ENCODE peak calls at places on chromosome 15, in nine cellular contexts. P is endothelial cell of umbilical vein; O is AG10803; D is cardiac fibroblast; Y is HFFc6; E is sigmoid colon; V is HFF-Myc; R is activated CD8-positive, alpha-beta T cell treated with anti-CD3 and anti-CD28 coated beads for 36 hours; L is heart left ventricle. S is an unnamed sample.

GRCh38 chr15:68387288-68388143 is 44.4 kb downstream of the ITGA11 start:
- DNase-seq in P (no peak), O (no peak), D (no peak), Y (no peak), E (peak; percentile 33), V (no peak), R (no peak), L (no peak), S (no peak)

GRCh38 chr15:22786868-22787698 is 639 bp downstream of the NIPA1 start:
- DNase-seq in P (peak; percentile 37), O (peak; percentile 15), D (no peak), Y (no peak), E (no peak), V (no peak), R (peak; percentile 26), L (peak; percentile 28), S (no peak)

GRCh38 chr15:72342385-72342784 is 22.4 kb upstream of the CELF6 start:
- DNase-seq in P (peak; percentile 31), O (no peak), D (peak; percentile 17), Y (no peak), E (no peak), V (no peak), R (peak; percentile 62), L (no peak), S (no peak)

GRCh38 chr15:57477736-57478522 is 101.6 kb downstream of the CGNL1 start:
- DNase-seq in P (no peak), O (no peak), D (no peak), Y (no peak), E (no peak), V (no peak), R (no peak), L (no peak), S (no peak)

GRCh38 chr15:73368301-73369072 is at the start of gene HCN4:
- DNase-seq in P (no peak), O (no peak), D (no peak), Y (no peak), E (no peak), V (no peak), R (no peak), L (peak; percentile 39), S (no peak)

GRCh38 chr15:76196949-76197315 is 114.3 kb downstream of the ETFA start:
- DNase-seq in P (no peak), O (no peak), D (no peak), Y (no peak), E (peak; percentile 92), V (no peak), R (no peak), L (peak; percentile 58), S (peak; percentile 56)

GRCh38 chr15:55499158-55499557 is 8.9 kb downstream of the DNAAF4 start:
- DNase-seq in P (no peak), O (no peak), D (no peak), Y (no peak), E (no peak), V (no peak), R (no peak), L (no peak), S (no peak)

GRCh38 chr15:70165811-70166284 is 68.1 kb upstream of the TLE3 start:
- DNase-seq in P (peak; percentile 46), O (peak; percentile 17), D (peak; percentile 29), Y (no peak), E (peak; percentile 90), V (no peak), R (no peak), L (peak; percentile 92), S (peak; percentile 56)

GRCh38 chr15:42102646-42103235 is 8.4 kb upstream of the PLA2G4D start:
- DNase-seq in P (peak; percentile 28), O (peak; percentile 36), D (peak; percentile 50), Y (no peak), E (no peak), V (no peak), R (no peak), L (no peak), S (no peak)

GRCh38 chr15:70126382-70126781 is 28.7 kb upstream of the TLE3 start:
- DNase-seq in P (no peak), O (no peak), D (no peak), Y (no peak), E (peak; percentile 62), V (no peak), R (no peak), L (no peak), S (no peak)

GRCh38 chr15:35466476-35466875 is 79.5 kb downstream of the DPH6 start:
- DNase-seq in P (no peak), O (no peak), D (no peak), Y (no peak), E (no peak), V (no peak), R (no peak), L (no peak), S (no peak)

GRCh38 chr15:33584797-33585196 is 274.0 kb downstream of the RYR3 start:
- DNase-seq in P (no peak), O (peak; percentile 58), D (peak; percentile 39), Y (no peak), E (no peak), V (peak; percentile 35), R (no peak), L (no peak), S (no peak)

DNA sequence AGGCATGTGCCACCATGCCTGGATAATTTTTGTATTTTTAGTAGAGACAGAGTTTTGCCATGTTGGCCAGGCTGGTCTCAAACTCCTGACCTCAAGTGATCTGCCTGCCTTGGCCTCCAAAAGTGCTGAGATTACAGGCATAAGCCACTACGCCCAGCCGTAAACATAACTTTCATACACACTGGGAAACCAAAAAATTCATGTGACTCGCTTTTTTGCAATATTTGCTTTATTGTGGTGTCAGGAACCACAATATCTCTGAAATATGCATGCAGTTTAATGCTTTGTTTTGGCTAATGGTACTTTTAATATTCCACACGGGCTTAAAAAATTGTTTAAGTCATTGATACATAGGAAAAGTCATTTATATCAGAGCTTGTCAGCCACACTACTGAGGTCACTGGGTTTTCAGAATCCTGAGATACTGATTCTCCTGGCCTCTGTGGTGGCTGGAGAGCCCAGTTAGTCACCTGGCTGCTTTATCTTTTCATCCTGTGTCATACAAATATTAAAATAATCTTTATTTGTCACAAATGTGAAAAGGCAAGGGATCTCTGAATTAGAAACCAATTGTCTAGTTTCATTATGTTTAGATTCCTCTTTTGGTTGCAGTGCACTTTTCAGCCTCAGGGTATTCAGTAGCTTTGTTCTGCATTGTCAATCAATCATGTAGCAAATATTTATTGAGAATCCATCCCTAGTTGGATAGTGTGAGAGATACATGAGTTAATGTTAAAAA is 10.0 kb downstream of the TMEM62 start:
- DNase-seq in P (no peak), O (peak; percentile 44), D (no peak), Y (no peak), E (no peak), V (no peak), R (no peak), L (no peak), S (no peak)
- TF ChIP-seq CTCF in P (no peak), O (no peak), D (no peak), Y (peak; percentile 8), E (no peak), V (no peak), R (no peak), L (no peak), S (no peak)

DNA sequence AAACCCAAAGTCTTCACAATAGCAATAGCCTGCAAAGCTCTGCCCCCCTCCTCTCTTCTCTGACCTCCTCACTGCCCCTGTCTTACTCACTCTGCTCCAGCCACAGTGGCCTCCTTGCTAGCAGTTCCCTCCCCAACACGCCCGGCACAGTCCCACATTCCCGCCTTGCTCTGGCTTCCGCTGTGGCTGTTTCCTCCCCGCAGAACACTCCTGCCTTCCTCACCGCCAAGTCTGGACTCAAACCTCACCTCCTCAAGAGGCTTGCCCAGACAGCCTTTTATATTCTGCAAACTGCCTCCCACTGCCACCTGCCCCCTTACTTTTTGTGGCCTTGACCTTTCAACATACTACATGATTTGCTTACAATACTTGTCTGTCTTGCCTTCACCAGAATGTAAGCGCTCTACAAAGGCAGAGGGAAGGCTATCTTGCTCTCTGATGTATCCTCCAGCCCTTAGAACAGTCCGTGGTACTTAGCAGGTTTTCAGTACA is 406 bp upstream of the MPI start:
- DNase-seq in P (no peak), O (no peak), D (peak; percentile 43), Y (peak; percentile 31), E (peak; percentile 75), V (no peak), R (peak; percentile 24), L (peak; percentile 63), S (peak; percentile 69)
- TF ChIP-seq CTCF in P (no peak), O (no peak), D (no peak), Y (peak; percentile 40), E (peak; percentile 53), V (no peak), R (no peak), L (no peak), S (no peak)

DNA sequence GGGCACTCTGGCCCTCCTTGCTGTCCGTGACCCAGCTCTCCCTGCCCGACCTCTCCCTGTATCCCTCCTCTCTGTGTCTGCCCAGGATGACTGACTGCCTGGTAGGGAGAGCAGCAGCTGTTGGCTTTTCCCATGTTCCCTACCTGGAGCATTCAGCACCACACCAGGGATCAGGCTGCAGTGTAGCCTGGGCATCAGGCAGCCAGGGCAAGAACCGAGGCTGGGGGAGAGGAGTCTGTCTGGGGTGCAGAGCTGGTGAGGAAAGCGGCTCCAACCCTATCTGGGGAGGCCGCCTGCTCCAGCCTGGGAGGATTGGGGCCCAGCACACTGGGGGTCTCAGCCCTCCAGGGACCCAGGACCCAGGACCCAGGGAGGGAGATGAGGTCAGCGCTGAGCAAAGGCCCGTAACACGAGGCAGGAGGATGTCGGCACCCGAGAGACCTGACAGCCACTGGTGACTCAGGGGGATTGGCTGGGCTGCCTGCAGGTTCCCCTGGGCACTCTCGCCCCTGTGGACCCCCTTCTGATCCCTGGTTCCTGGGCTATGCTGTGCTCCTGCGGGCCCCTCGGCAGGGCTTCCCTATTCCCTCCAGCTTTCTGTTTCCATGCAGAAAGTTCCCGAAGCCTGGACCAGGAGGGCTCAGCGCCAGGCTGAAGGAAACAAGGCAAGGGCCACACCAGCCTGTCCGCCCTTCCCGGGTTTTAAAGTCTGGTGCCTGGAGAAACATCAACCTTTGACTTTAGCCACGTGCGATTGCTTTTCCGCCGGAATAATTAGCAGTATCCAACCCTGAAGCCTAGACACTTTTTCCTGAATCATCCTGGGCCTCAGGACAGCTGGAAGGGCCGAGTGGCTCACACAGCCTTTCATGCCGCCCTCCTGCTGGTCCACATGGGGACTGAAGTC is 128.2 kb upstream of the MEF2A start:
- DNase-seq in P (no peak), O (no peak), D (no peak), Y (no peak), E (peak; percentile 64), V (no peak), R (no peak), L (no peak), S (no peak)
- TF ChIP-seq CTCF in P (no peak), O (no peak), D (no peak), Y (no peak), E (no peak), V (no peak), R (no peak), L (no peak), S (no peak)

DNA sequence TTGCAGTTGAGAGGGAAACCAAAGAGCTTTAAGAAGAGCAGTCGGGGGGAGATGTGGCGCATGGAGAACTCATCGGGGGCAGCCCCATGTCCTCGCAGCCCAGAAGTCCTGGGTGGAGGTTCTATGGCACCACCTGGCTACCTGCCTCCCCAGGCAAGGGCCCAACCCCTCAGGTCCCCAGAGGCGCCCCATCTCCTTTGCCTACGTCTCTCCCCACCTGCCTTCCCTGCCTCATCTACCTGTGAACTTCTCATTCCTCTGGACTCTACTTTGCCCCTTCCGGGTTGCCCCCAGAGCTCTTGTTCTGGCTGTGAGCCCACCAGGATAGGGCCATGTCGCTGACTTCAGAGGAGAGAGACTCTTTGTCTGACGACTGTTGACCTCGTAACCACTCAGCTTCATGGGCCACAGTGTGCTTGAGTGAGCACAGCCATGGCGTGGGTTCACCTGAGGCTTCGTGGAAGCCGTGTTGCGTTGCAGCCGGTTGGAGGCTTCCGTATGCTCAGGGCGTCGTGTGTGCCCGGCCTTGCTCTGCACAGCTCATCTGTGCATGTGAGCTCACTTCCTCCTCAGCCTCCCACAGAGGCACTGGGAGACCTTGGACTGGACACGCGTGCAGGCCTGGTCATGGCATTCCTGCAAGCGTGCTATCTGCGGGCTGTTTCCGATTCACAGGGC is 13.4 kb downstream of the APBA2 start:
- DNase-seq in P (no peak), O (no peak), D (no peak), Y (no peak), E (peak; percentile 33), V (no peak), R (no peak), L (no peak), S (no peak)
- TF ChIP-seq CTCF in P (no peak), O (no peak), D (no peak), Y (no peak), E (no peak), V (no peak), R (no peak), L (no peak), S (no peak)